ENCODE peak calls at places on chromosomes 3 and 15, in four cellular contexts. T is COR-L47; K is stimulated activated CD8-positive, alpha-beta memory T cell treated with anti-CD3 and anti-CD28 coated beads, Interleukin-15, amount 100 ng/mL, for 1 hour; Z is C1 segment of cervical spinal cord. A is an unnamed sample.

GRCh38 chr15:83248151-83248851 is 36.2 kb downstream of the BNC1 start:
- DNase-seq in T (peak; percentile 23), K (no peak), Z (no peak), A (peak; percentile 47)

GRCh38 chr3:57184516-57184915 is 15.3 kb downstream of the HESX1 start:
- DNase-seq in T (no peak), K (no peak), Z (no peak), A (no peak)

GRCh38 chr3:181921220-181921619 is 209.5 kb downstream of the SOX2 start:
- DNase-seq in T (no peak), K (no peak), Z (no peak), A (no peak)

GRCh38 chr15:89136818-89137772 is 48.8 kb downstream of the ABHD2 start:
- DNase-seq in T (no peak), K (no peak), Z (no peak), A (no peak)

GRCh38 chr3:12444582-12445468 is 39.5 kb upstream of the TSEN2 start:
- DNase-seq in T (no peak), K (no peak), Z (no peak), A (peak; percentile 96)

GRCh38 chr3:16595778-16596177 is 9.4 kb downstream of the DAZL start:
- DNase-seq in T (no peak), K (no peak), Z (no peak), A (no peak)

GRCh38 chr3:154334973-154335420 is 10.7 kb upstream of the DHX36 start:
- DNase-seq in T (peak; percentile 27), K (no peak), Z (no peak), A (peak; percentile 37)

GRCh38 chr3:30399394-30400181 is 206.8 kb upstream of the TGFBR2 start:
- DNase-seq in T (no peak), K (no peak), Z (no peak), A (no peak)

GRCh38 chr15:95284933-95285401 is 1045.5 kb upstream of the NR2F2 start:
- DNase-seq in T (no peak), K (no peak), Z (no peak), A (no peak)

GRCh38 chr3:124467980-124468902 is 262.0 kb upstream of the UMPS start:
- DNase-seq in T (peak; percentile 63), K (no peak), Z (peak; percentile 12), A (peak; percentile 62)

GRCh38 chr15:77029166-77030041 is 34.5 kb downstream of the PSTPIP1 start:
- DNase-seq in T (no peak), K (no peak), Z (no peak), A (peak; percentile 62)

GRCh38 chr3:32510075-32510724 is 7.5 kb upstream of the CMTM6 start:
- DNase-seq in T (no peak), K (peak; percentile 47), Z (peak; percentile 33), A (peak; percentile 82)

GRCh38 chr15:45147606-45148005 is 17.8 kb downstream of the DUOX1 start:
- DNase-seq in T (no peak), K (no peak), Z (no peak), A (no peak)

GRCh38 chr3:138327831-138328230 is 1.8 kb downstream of the NME9 start:
- DNase-seq in T (no peak), K (no peak), Z (no peak), A (no peak)

GRCh38 chr3:151568095-151568685 is 107.3 kb upstream of the IGSF10 start:
- DNase-seq in T (peak; percentile 63), K (no peak), Z (no peak), A (no peak)

GRCh38 chr3:11539677-11540076 is 104.0 kb downstream of the VGLL4 start:
- DNase-seq in T (peak; percentile 69), K (no peak), Z (no peak), A (no peak)

GRCh38 chr15:66251790-66252355 is 1.7 kb downstream of the MEGF11 start:
- DNase-seq in T (no peak), K (no peak), Z (no peak), A (no peak)

GRCh38 chr3:177231237-177231636 is 34.0 kb upstream of the TBL1XR1 start:
- DNase-seq in T (no peak), K (no peak), Z (no peak), A (no peak)

GRCh38 chr3:126287536-126288181 is 69.5 kb downstream of the KLF15 start:
- DNase-seq in T (peak; percentile 77), K (no peak), Z (peak; percentile 40), A (no peak)

GRCh38 chr3:124701687-124702086 is 28.6 kb upstream of the UMPS start:
- DNase-seq in T (no peak), K (no peak), Z (no peak), A (no peak)

GRCh38 chr3:141684758-141685157 is 53.3 kb upstream of the RNF7 start:
- DNase-seq in T (no peak), K (no peak), Z (no peak), A (no peak)

GRCh38 chr3:107927361-107928083 is 163.3 kb downstream of the CD47 start:
- DNase-seq in T (peak; percentile 59), K (peak; percentile 44), Z (peak; percentile 64), A (peak; percentile 58)

GRCh38 chr15:49620174-49620573 is 444 bp downstream of the FAM227B start:
- DNase-seq in T (no peak), K (no peak), Z (no peak), A (peak; percentile 69)

GRCh38 chr3:171784937-171785336 is 25.3 kb downstream of the PLD1 start:
- DNase-seq in T (no peak), K (no peak), Z (no peak), A (no peak)

GRCh38 chr15:50416920-50417319 is 7.3 kb upstream of the USP8 start:
- DNase-seq in T (no peak), K (no peak), Z (no peak), A (no peak)

GRCh38 chr15:79943820-79944219 is 27.2 kb downstream of the BCL2A1 start:
- DNase-seq in T (no peak), K (no peak), Z (no peak), A (no peak)

GRCh38 chr3:25426408-25426807 is 1.7 kb upstream of the RARB start:
- DNase-seq in T (no peak), K (no peak), Z (no peak), A (no peak)

GRCh38 chr15:77626002-77626401 is 6.7 kb downstream of the LINGO1 start:
- DNase-seq in T (no peak), K (no peak), Z (no peak), A (no peak)

GRCh38 chr15:96977886-96978285 is 647.4 kb downstream of the NR2F2 start:
- DNase-seq in T (no peak), K (no peak), Z (no peak), A (no peak)

GRCh38 chr3:127915115-127915936 is at the start of gene KBTBD12:
- DNase-seq in T (no peak), K (no peak), Z (no peak), A (peak; percentile 25)

GRCh38 chr15:26639976-26640375 is 132.9 kb downstream of the GABRB3 start:
- DNase-seq in T (no peak), K (no peak), Z (no peak), A (no peak)

GRCh38 chr3:81743096-81744025 is 18.1 kb downstream of the GBE1 start:
- DNase-seq in T (no peak), K (no peak), Z (no peak), A (no peak)

GRCh38 chr3:172261053-172261452 is 187.2 kb downstream of the GHSR start:
- DNase-seq in T (no peak), K (no peak), Z (no peak), A (no peak)

GRCh38 chr15:77537006-77537405 is 95.7 kb downstream of the LINGO1 start:
- DNase-seq in T (no peak), K (no peak), Z (no peak), A (no peak)